ENCODE peak calls at places on chromosomes 12 and 14, in ten cellular contexts. D is stomach; S is heart right ventricle; G is MV-4-11; R is endothelial cell of umbilical vein; A is stimulated activated CD8-positive, alpha-beta memory T cell treated with anti-CD3 and anti-CD28 coated beads, Interleukin-15, amount 100 ng/mL, for 24 hours; M is AG09309; K is iris pigment epithelial cell; O is T-helper 17 cell; L is NCI-H1105. H is an unnamed sample.

GRCh38 chr12:15830538-15830937 is 41.4 kb upstream of the EPS8 start:
- DNase-seq in D (no peak), S (no peak), G (no peak), R (no peak), A (no peak), M (no peak), K (peak), O (no peak), L (no peak), H (peak)

GRCh38 chr14:67079836-67080235 is 109.4 kb upstream of the GARIN2 start:
- DNase-seq in D (no peak), S (no peak), G (peak), R (no peak), A (no peak), M (no peak), K (no peak), O (no peak), L (no peak), H (no peak)

GRCh38 chr12:130579231-130579630 is 136.9 kb downstream of the RIMBP2 start:
- DNase-seq in D (no peak), S (no peak), G (no peak), R (no peak), A (no peak), M (no peak), K (no peak), O (no peak), L (no peak), H (no peak)

GRCh38 chr12:115375188-115375991 is 691.4 kb upstream of the TBX3 start:
- DNase-seq in D (no peak), S (no peak), G (peak), R (no peak), A (no peak), M (no peak), K (peak), O (no peak), L (no peak), H (peak)

GRCh38 chr12:9051156-9051545 is 61.8 kb downstream of the KLRG1 start:
- DNase-seq in D (no peak), S (no peak), G (peak), R (no peak), A (no peak), M (no peak), K (no peak), O (no peak), L (no peak), H (no peak)

GRCh38 chr14:60317609-60318008 is 68.6 kb downstream of the PPM1A start:
- DNase-seq in D (no peak), S (no peak), G (no peak), R (peak), A (no peak), M (no peak), K (no peak), O (no peak), L (peak), H (no peak)

GRCh38 chr14:81162941-81163340 is 57.8 kb downstream of the GTF2A1 start:
- DNase-seq in D (no peak), S (no peak), G (peak), R (no peak), A (no peak), M (no peak), K (peak), O (no peak), L (no peak), H (peak)

GRCh38 chr14:93302688-93303581 is 29.9 kb downstream of the BTBD7 start:
- DNase-seq in D (no peak), S (no peak), G (no peak), R (no peak), A (no peak), M (no peak), K (no peak), O (no peak), L (no peak), H (no peak)

GRCh38 chr12:46659844-46660243 is 166.0 kb downstream of the SLC38A4 start:
- DNase-seq in D (no peak), S (no peak), G (peak), R (peak), A (no peak), M (no peak), K (peak), O (no peak), L (no peak), H (peak)

GRCh38 chr12:6936642-6937480 is 6.8 kb upstream of the RNU7-1 start:
- DNase-seq in D (no peak), S (no peak), G (no peak), R (no peak), A (no peak), M (no peak), K (no peak), O (no peak), L (peak), H (no peak)

GRCh38 chr12:3551386-3551785 is 60.4 kb downstream of the PRMT8 start:
- DNase-seq in D (no peak), S (peak), G (no peak), R (no peak), A (no peak), M (no peak), K (no peak), O (no peak), L (no peak), H (no peak)

GRCh38 chr14:71710001-71710400 is 222.2 kb upstream of the RGS6 start:
- DNase-seq in D (no peak), S (no peak), G (no peak), R (no peak), A (no peak), M (no peak), K (no peak), O (no peak), L (no peak), H (no peak)

GRCh38 chr12:48000878-48001321 is 3.4 kb downstream of the COL2A1 start:
- DNase-seq in D (no peak), S (no peak), G (peak), R (peak), A (no peak), M (peak), K (peak), O (no peak), L (no peak), H (peak)

GRCh38 chr12:67772276-67773169 is 124.0 kb downstream of the DYRK2 start:
- DNase-seq in D (no peak), S (no peak), G (no peak), R (no peak), A (no peak), M (no peak), K (peak), O (no peak), L (peak), H (peak)

GRCh38 chr12:18296201-18296908 is 35.0 kb downstream of the PIK3C2G start:
- DNase-seq in D (no peak), S (no peak), G (no peak), R (no peak), A (no peak), M (no peak), K (no peak), O (no peak), L (no peak), H (no peak)

GRCh38 chr12:1668833-1669543 is 21.9 kb upstream of the ADIPOR2 start:
- DNase-seq in D (no peak), S (peak), G (peak), R (peak), A (no peak), M (no peak), K (no peak), O (no peak), L (no peak), H (no peak)

GRCh38 chr12:121190523-121191031 is 19.4 kb upstream of the P2RX4 start:
- DNase-seq in D (no peak), S (no peak), G (peak), R (peak), A (no peak), M (peak), K (peak), O (no peak), L (no peak), H (peak)

GRCh38 chr12:130080205-130080604 is 82.1 kb upstream of the FZD10 start:
- DNase-seq in D (no peak), S (no peak), G (no peak), R (no peak), A (no peak), M (no peak), K (no peak), O (no peak), L (no peak), H (no peak)

GRCh38 chr12:124380793-124381453 is 86.0 kb downstream of the RFLNA start:
- DNase-seq in D (no peak), S (no peak), G (peak), R (peak), A (no peak), M (no peak), K (no peak), O (no peak), L (no peak), H (no peak)

GRCh38 chr14:32047791-32048190 is 29.3 kb upstream of the ARHGAP5 start:
- DNase-seq in D (no peak), S (no peak), G (no peak), R (no peak), A (no peak), M (no peak), K (peak), O (no peak), L (no peak), H (no peak)

GRCh38 chr14:26319139-26319864 is 278.5 kb downstream of the NOVA1 start:
- DNase-seq in D (no peak), S (no peak), G (no peak), R (no peak), A (no peak), M (no peak), K (no peak), O (no peak), L (no peak), H (no peak)

GRCh38 chr14:51395361-51395849 is 155.4 kb downstream of the TMX1 start:
- DNase-seq in D (no peak), S (peak), G (no peak), R (peak), A (no peak), M (peak), K (peak), O (no peak), L (peak), H (peak)

GRCh38 chr14:53054457-53054856 is 98.7 kb downstream of the DDHD1 start:
- DNase-seq in D (no peak), S (no peak), G (no peak), R (no peak), A (no peak), M (no peak), K (peak), O (no peak), L (no peak), H (peak)

GRCh38 chr12:62860501-62861156 is 74.3 kb downstream of the PPM1H start:
- DNase-seq in D (no peak), S (no peak), G (no peak), R (no peak), A (no peak), M (no peak), K (peak), O (no peak), L (no peak), H (peak)

GRCh38 chr12:124399622-124400021 is 104.7 kb downstream of the RFLNA start:
- DNase-seq in D (no peak), S (no peak), G (no peak), R (peak), A (no peak), M (no peak), K (no peak), O (no peak), L (no peak), H (no peak)

GRCh38 chr12:104672501-104673265 is 215.9 kb downstream of the CHST11 start:
- DNase-seq in D (no peak), S (no peak), G (no peak), R (no peak), A (no peak), M (no peak), K (no peak), O (no peak), L (no peak), H (no peak)

GRCh38 chr12:93805736-93806141 is 128.6 kb downstream of the CRADD start:
- DNase-seq in D (no peak), S (no peak), G (no peak), R (peak), A (no peak), M (no peak), K (no peak), O (no peak), L (no peak), H (no peak)

GRCh38 chr14:73780391-73780790 is 66.2 kb upstream of the PNMA1 start:
- DNase-seq in D (no peak), S (no peak), G (no peak), R (no peak), A (no peak), M (no peak), K (no peak), O (no peak), L (no peak), H (no peak)

GRCh38 chr12:123267991-123268843 is 3.4 kb downstream of the CDK2AP1 start:
- DNase-seq in D (no peak), S (peak), G (peak), R (peak), A (no peak), M (no peak), K (no peak), O (no peak), L (peak), H (no peak)

GRCh38 chr12:117622087-117622486 is 260.7 kb upstream of the NOS1 start:
- DNase-seq in D (no peak), S (no peak), G (no peak), R (peak), A (no peak), M (no peak), K (no peak), O (no peak), L (no peak), H (no peak)